ENCODE peak calls at places on chromosomes 5 and 9, in ten cellular contexts. R is EL; P is stimulated activated CD4-positive, alpha-beta T cell treated with anti-CD3 and anti-CD28 coated beads, Interleukin-15, amount 100 ng/mL, for 24 hours; S is activated naive CD4-positive, alpha-beta T cell; I is activated CD4-positive, alpha-beta T cell treated with anti-CD3 and anti-CD28 coated beads for 36 hours; N is transverse colon; L is NCI-H1092; A is T-helper 1 cell; J is RKO; Y is CD8-positive, alpha-beta memory T cell. G is an unnamed sample.

GRCh38 chr5:61657010-61657409 is 325.0 kb downstream of the ZSWIM6 start:
- DNase-seq in R (no peak), P (no peak), S (no peak), I (no peak), N (no peak), L (no peak), A (no peak), J (no peak), Y (no peak), G (no peak)

GRCh38 chr9:129071526-129072131 is 9.3 kb upstream of the DOLPP1 start:
- DNase-seq in R (no peak), P (peak), S (peak), I (peak), N (peak), L (no peak), A (no peak), J (no peak), Y (peak), G (no peak)

GRCh38 chr5:87076931-87077330 is 190.8 kb upstream of the RASA1 start:
- DNase-seq in R (peak), P (no peak), S (no peak), I (no peak), N (no peak), L (no peak), A (no peak), J (peak), Y (no peak), G (no peak)

GRCh38 chr5:15013654-15014463 is 142.3 kb upstream of the ANKH start:
- DNase-seq in R (peak), P (no peak), S (no peak), I (no peak), N (no peak), L (peak), A (no peak), J (peak), Y (no peak), G (no peak)

GRCh38 chr5:123670981-123671557 is 159.1 kb downstream of the CSNK1G3 start:
- DNase-seq in R (peak), P (peak), S (peak), I (peak), N (peak), L (peak), A (no peak), J (peak), Y (peak), G (no peak)

GRCh38 chr9:130219661-130220081 is 45.9 kb upstream of the HMCN2 start:
- DNase-seq in R (no peak), P (no peak), S (no peak), I (no peak), N (no peak), L (no peak), A (no peak), J (no peak), Y (no peak), G (no peak)

GRCh38 chr9:109263358-109263757 is 57.5 kb downstream of the EPB41L4B start:
- DNase-seq in R (no peak), P (no peak), S (no peak), I (no peak), N (no peak), L (no peak), A (no peak), J (no peak), Y (no peak), G (no peak)

GRCh38 chr9:124602204-124602603 is 95.0 kb upstream of the NR5A1 start:
- DNase-seq in R (no peak), P (no peak), S (no peak), I (no peak), N (no peak), L (no peak), A (no peak), J (no peak), Y (no peak), G (no peak)

GRCh38 chr9:15070716-15071115 is 160.5 kb upstream of the FREM1 start:
- DNase-seq in R (no peak), P (no peak), S (no peak), I (no peak), N (no peak), L (no peak), A (no peak), J (no peak), Y (no peak), G (no peak)

GRCh38 chr5:93995126-93995621 is 253.8 kb upstream of the POU5F2 start:
- DNase-seq in R (peak), P (no peak), S (no peak), I (no peak), N (no peak), L (no peak), A (no peak), J (no peak), Y (no peak), G (peak)

G was measured in GM12878.